ENCODE peak calls at places on chromosomes 13 and 19, in four cellular contexts. One of them, this sample, is unnamed.

GRCh38 chr19:8126511-8126910 is 22.9 kb downstream of the FBN3 start:
- DNase-seq in GM12878: no peak
- DNase-seq in H1: no peak
- DNase-seq in HepG2: no peak
- DNase-seq in this sample: no peak

GRCh38 chr13:69595181-69595580 is 512.4 kb upstream of the ATXN8OS start:
- DNase-seq in GM12878: no peak
- DNase-seq in H1: no peak
- DNase-seq in HepG2: no peak
- DNase-seq in this sample: no peak

GRCh38 chr13:26007261-26007765 is 44.5 kb downstream of the SHISA2 start:
- DNase-seq in GM12878: no peak
- DNase-seq in H1: no peak
- DNase-seq in HepG2: no peak
- DNase-seq in this sample: no peak

GRCh38 chr19:5951338-5951861 is 26.5 kb downstream of the RANBP3 start:
- DNase-seq in GM12878: no peak
- DNase-seq in H1: no peak
- DNase-seq in HepG2: no peak
- DNase-seq in this sample: no peak

GRCh38 chr13:97018029-97018819 is 23.9 kb upstream of the OXGR1 start:
- DNase-seq in GM12878: no peak
- DNase-seq in H1: no peak
- DNase-seq in HepG2: peak
- DNase-seq in this sample: peak

GRCh38 chr19:39093761-39094160 is 9.6 kb downstream of the ACP7 start:
- DNase-seq in GM12878: no peak
- DNase-seq in H1: no peak
- DNase-seq in HepG2: no peak
- DNase-seq in this sample: no peak

GRCh38 chr19:47598407-47599349 is 10.3 kb upstream of the BICRA start:
- DNase-seq in GM12878: no peak
- DNase-seq in H1: peak
- DNase-seq in HepG2: peak
- DNase-seq in this sample: peak

GRCh38 chr19:6210091-6210490 is 69.7 kb downstream of the MLLT1 start:
- DNase-seq in GM12878: no peak
- DNase-seq in H1: no peak
- DNase-seq in HepG2: no peak
- DNase-seq in this sample: no peak

GRCh38 chr13:39217471-39217870 is 179.2 kb downstream of the NHLRC3 start:
- DNase-seq in GM12878: no peak
- DNase-seq in H1: no peak
- DNase-seq in HepG2: no peak
- DNase-seq in this sample: no peak

GRCh38 chr19:10593820-10594637 is 6.9 kb upstream of the AP1M2 start:
- DNase-seq in GM12878: peak
- DNase-seq in H1: no peak
- DNase-seq in HepG2: no peak
- DNase-seq in this sample: no peak

GRCh38 chr19:48591021-48591420 is 15.5 kb upstream of the SPACA4 start:
- DNase-seq in GM12878: no peak
- DNase-seq in H1: no peak
- DNase-seq in HepG2: no peak
- DNase-seq in this sample: no peak

GRCh38 chr19:54473071-54473941 is at the start of gene CDC42EP5:
- DNase-seq in GM12878: no peak
- DNase-seq in H1: no peak
- DNase-seq in HepG2: no peak
- DNase-seq in this sample: no peak

GRCh38 chr13:29591310-29591709 is 4.2 kb downstream of the SLC7A1 start:
- DNase-seq in GM12878: no peak
- DNase-seq in H1: no peak
- DNase-seq in HepG2: no peak
- DNase-seq in this sample: no peak

GRCh38 chr19:4597278-4597974 is 37.9 kb upstream of the SEMA6B start:
- DNase-seq in GM12878: no peak
- DNase-seq in H1: no peak
- DNase-seq in HepG2: no peak
- DNase-seq in this sample: no peak

GRCh38 chr19:16383584-16384161 is 59.0 kb downstream of the KLF2 start:
- DNase-seq in GM12878: no peak
- DNase-seq in H1: no peak
- DNase-seq in HepG2: no peak
- DNase-seq in this sample: no peak

GRCh38 chr19:51687791-51688664 is 5.1 kb upstream of the SPACA6 start:
- DNase-seq in GM12878: no peak
- DNase-seq in H1: no peak
- DNase-seq in HepG2: no peak
- DNase-seq in this sample: no peak

GRCh38 chr13:73230714-73231113 is 171.9 kb downstream of the KLF5 start:
- DNase-seq in GM12878: no peak
- DNase-seq in H1: no peak
- DNase-seq in HepG2: no peak
- DNase-seq in this sample: no peak

GRCh38 chr19:32018014-32018413 is 327.4 kb upstream of the ZNF507 start:
- DNase-seq in GM12878: no peak
- DNase-seq in H1: no peak
- DNase-seq in HepG2: no peak
- DNase-seq in this sample: no peak

GRCh38 chr13:31638577-31638976 is 100.7 kb upstream of the RXFP2 start:
- DNase-seq in GM12878: no peak
- DNase-seq in H1: no peak
- DNase-seq in HepG2: no peak
- DNase-seq in this sample: no peak

GRCh38 chr13:34507630-34508029 is 434.4 kb upstream of the NBEA start:
- DNase-seq in GM12878: no peak
- DNase-seq in H1: no peak
- DNase-seq in HepG2: no peak
- DNase-seq in this sample: no peak

GRCh38 chr13:80276371-80277289 is 64.3 kb downstream of the SPRY2 start:
- DNase-seq in GM12878: no peak
- DNase-seq in H1: peak
- DNase-seq in HepG2: peak
- DNase-seq in this sample: peak

GRCh38 chr19:55591555-55591954 is 7.8 kb downstream of the FIZ1 start:
- DNase-seq in GM12878: no peak
- DNase-seq in H1: no peak
- DNase-seq in HepG2: no peak
- DNase-seq in this sample: no peak

GRCh38 chr13:23855360-23855759 is 33.8 kb downstream of the MIPEP start:
- DNase-seq in GM12878: no peak
- DNase-seq in H1: no peak
- DNase-seq in HepG2: no peak
- DNase-seq in this sample: no peak

GRCh38 chr13:74771964-74772363 is 637.8 kb upstream of the KLF12 start:
- DNase-seq in GM12878: no peak
- DNase-seq in H1: no peak
- DNase-seq in HepG2: no peak
- DNase-seq in this sample: no peak

GRCh38 chr13:33918199-33918932 is 100.4 kb downstream of the RFC3 start:
- DNase-seq in GM12878: no peak
- DNase-seq in H1: no peak
- DNase-seq in HepG2: no peak
- DNase-seq in this sample: no peak

GRCh38 chr13:74557870-74558269 is 423.7 kb upstream of the KLF12 start:
- DNase-seq in GM12878: no peak
- DNase-seq in H1: no peak
- DNase-seq in HepG2: no peak
- DNase-seq in this sample: no peak

GRCh38 chr19:46924874-46925547 is 64.2 kb downstream of the ARHGAP35 start:
- DNase-seq in GM12878: no peak
- DNase-seq in H1: no peak
- DNase-seq in HepG2: no peak
- DNase-seq in this sample: no peak

GRCh38 chr19:35075202-35076025 is 33.9 kb downstream of the HPN start:
- DNase-seq in GM12878: no peak
- DNase-seq in H1: no peak
- DNase-seq in HepG2: no peak
- DNase-seq in this sample: no peak

GRCh38 chr19:50679177-50680125 is 30.2 kb downstream of the C19orf81 start:
- DNase-seq in GM12878: peak
- DNase-seq in H1: no peak
- DNase-seq in HepG2: peak
- DNase-seq in this sample: no peak
- TF ChIP-seq SUZ12 in GM12878: no peak
- TF ChIP-seq SUZ12 in H1: no peak
- TF ChIP-seq SUZ12 in HepG2: no peak
- TF ChIP-seq SUZ12 in this sample: no peak

DNA sequence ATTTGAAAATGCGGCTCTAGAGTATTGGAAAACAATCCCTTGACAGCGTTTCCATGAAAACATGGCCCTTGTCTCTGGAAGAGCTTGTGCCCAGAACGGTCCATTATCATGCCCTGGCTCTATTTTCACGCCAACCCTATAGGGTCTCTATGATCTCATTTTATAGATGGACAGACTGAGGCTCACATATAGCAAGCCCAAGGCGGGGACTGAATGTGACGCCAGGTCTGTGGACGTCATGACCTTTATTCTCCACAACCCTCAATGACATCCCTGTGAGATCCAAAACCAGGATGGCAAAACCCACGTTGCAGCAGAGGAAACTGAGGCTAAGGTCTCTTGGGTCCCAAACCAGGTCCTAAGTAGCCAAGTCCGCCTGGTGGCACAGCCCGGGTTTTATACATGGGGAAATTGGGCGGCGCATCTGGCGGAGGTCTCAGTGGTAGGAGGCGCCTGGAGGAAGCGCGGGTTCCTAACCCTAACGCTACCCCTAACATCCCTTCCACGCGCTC is 425 bp upstream of the COLGALT1 start:
- DNase-seq in GM12878: no peak
- DNase-seq in H1: no peak
- DNase-seq in HepG2: no peak
- DNase-seq in this sample: no peak
- H3K9ac ChIP-seq in GM12878: peak
- H3K9ac ChIP-seq in H1: no peak
- H3K9ac ChIP-seq in HepG2: peak
- H3K9ac ChIP-seq in this sample: no peak

DNA sequence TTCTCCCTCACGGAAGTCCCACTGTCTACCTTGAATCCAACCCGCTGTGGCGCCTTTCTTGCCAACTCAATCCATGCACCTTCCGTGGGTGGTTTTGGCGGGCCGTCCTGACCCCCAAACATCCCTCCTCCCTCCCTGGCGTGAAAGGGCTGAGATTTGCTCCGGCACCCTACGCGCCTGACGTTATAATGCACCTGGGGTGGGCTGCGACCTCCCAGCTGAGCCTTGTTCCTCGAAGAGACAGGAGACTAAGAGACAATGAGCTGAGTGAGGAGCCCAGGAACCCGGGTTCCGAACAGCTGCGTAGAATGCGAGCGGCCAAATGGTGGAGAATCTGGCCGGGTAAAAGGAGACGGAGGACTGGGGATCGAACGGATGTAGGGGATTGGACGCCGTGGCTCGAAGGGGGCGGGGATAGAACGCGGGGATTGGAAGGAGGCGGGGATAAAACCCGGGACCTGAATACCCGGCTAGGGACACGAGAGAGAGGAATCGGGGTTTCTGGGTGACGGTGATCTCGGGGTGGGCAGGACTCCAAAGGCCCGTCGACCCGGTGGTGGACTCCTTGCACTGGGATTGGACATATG is at the start of gene CPT1C:
- DNase-seq in GM12878: no peak
- DNase-seq in H1: peak
- DNase-seq in HepG2: no peak
- DNase-seq in this sample: no peak
- TF ChIP-seq SUZ12 in GM12878: no peak
- TF ChIP-seq SUZ12 in H1: no peak
- TF ChIP-seq SUZ12 in HepG2: no peak
- TF ChIP-seq SUZ12 in this sample: no peak

GRCh38 chr19:24003537-24003936 is 83.5 kb upstream of the ZNF254 start:
- DNase-seq in GM12878: no peak
- DNase-seq in H1: no peak
- DNase-seq in HepG2: no peak
- DNase-seq in this sample: no peak

GRCh38 chr19:24000656-24001055 is 86.0 kb downstream of the ZNF726 start:
- DNase-seq in GM12878: no peak
- DNase-seq in H1: no peak
- DNase-seq in HepG2: no peak
- DNase-seq in this sample: no peak

GRCh38 chr19:23999821-24000610 is 85.3 kb downstream of the ZNF726 start:
- DNase-seq in GM12878: no peak
- DNase-seq in H1: no peak
- DNase-seq in HepG2: no peak
- DNase-seq in this sample: no peak

GRCh38 chr19:24004166-24004565 is 82.8 kb upstream of the ZNF254 start:
- DNase-seq in GM12878: no peak
- DNase-seq in H1: no peak
- DNase-seq in HepG2: no peak
- DNase-seq in this sample: no peak

DNA sequence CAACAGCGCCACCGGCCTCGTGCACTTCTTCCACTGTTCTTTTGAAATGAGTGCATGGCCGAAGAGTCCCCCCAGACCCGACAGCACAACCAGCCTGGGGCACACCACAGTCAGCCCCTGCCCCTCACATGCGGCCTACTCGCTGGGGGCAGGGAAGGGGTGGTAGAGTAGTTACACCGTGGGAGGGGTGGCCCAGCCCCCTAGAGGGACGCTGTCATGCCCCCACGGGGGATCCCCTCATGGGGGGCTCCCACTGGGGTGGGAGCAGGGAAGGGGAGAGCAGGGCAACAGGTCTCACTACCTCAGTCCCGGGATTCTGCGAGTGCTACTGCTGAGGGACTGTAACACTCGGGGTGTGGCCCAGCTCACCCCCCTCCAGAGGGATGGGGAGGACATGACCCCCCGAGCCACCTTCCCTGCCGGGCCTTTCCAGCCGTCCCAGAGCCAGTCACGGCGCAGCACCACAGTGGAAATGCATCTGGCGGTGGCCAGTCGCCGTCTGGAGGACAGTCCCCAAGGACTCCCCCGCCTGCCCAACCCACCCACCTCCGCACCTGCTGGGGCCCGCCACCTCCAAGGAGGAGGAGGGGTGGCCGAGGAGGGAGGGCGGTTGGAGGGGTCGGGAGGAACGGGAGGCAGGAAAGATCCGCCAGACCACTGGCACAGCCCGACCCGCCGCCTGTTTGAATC is 84.6 kb upstream of the ZNF254 start:
- DNase-seq in GM12878: no peak
- DNase-seq in H1: no peak
- DNase-seq in HepG2: no peak
- DNase-seq in this sample: no peak
- H3K9ac ChIP-seq in GM12878: no peak
- H3K9ac ChIP-seq in H1: no peak
- H3K9ac ChIP-seq in HepG2: no peak
- H3K9ac ChIP-seq in this sample: no peak